ENCODE peak calls at places on chromosomes 11 and 22, in five cellular contexts. R is WTC11, D is PC-3, O is GM13977, N is AG09309. K is an unnamed sample.

GRCh38 chr11:20161230-20161918 is 1.1 kb upstream of the DBX1 start:
- DNase-seq in R (peak), N (no peak), O (peak), D (no peak), K (no peak)

GRCh38 chr11:2074266-2074825 is 64.8 kb downstream of the IGF2 start:
- DNase-seq in N (no peak), O (no peak), D (no peak), R (peak), K (peak)

GRCh38 chr11:130315354-130315970 is 745 bp upstream of the ZBTB44 start:
- DNase-seq in D (no peak), O (peak), R (peak), N (no peak), K (peak)

GRCh38 chr22:24826710-24827285 is 20.8 kb downstream of the SGSM1 start:
- DNase-seq in O (no peak), R (no peak), D (no peak), N (no peak), K (no peak)

GRCh38 chr11:133946541-133947297 is 10.0 kb downstream of the IGSF9B start:
- DNase-seq in D (no peak), O (no peak), R (peak), N (no peak), K (peak)

GRCh38 chr11:11148104-11148509 is 204.9 kb downstream of the CSNK2A3 start:
- DNase-seq in D (peak), N (peak), R (peak), O (no peak), K (peak)

GRCh38 chr11:115042002-115042401 is 363.7 kb downstream of the NXPE2 start:
- DNase-seq in D (no peak), R (peak), O (no peak), N (no peak), K (no peak)

GRCh38 chr11:1644601-1645356 is 15.2 kb downstream of the KRTAP5-5 start:
- DNase-seq in D (no peak), O (no peak), N (no peak), R (no peak), K (no peak)

GRCh38 chr22:45535400-45535799 is 32.7 kb downstream of the FBLN1 start:
- DNase-seq in R (no peak), N (no peak), O (no peak), D (no peak), K (no peak)

GRCh38 chr11:34495239-34495723 is 18.3 kb downstream of the ELF5 start:
- DNase-seq in N (no peak), D (no peak), O (no peak), R (no peak), K (no peak)

GRCh38 chr11:6757373-6757967 is 14.3 kb downstream of the OR2AG2 start:
- DNase-seq in O (peak), D (peak), R (peak), N (peak), K (peak)

GRCh38 chr11:129703846-129704245 is 111.8 kb upstream of the TMEM45B start:
- DNase-seq in R (no peak), O (no peak), D (peak), N (no peak), K (no peak)

GRCh38 chr11:36213050-36213840 is 76.0 kb downstream of the COMMD9 start:
- DNase-seq in D (no peak), R (no peak), N (no peak), O (no peak), K (no peak)

GRCh38 chr11:87143663-87144062 is 105.9 kb downstream of the TMEM135 start:
- DNase-seq in N (no peak), O (no peak), D (no peak), R (no peak), K (no peak)

GRCh38 chr11:31822604-31823371 is 11.7 kb upstream of the PAX6 start:
- DNase-seq in N (no peak), O (peak), D (no peak), R (no peak), K (no peak)

GRCh38 chr11:9755561-9755960 is 91.7 kb downstream of the SWAP70 start:
- DNase-seq in R (no peak), O (no peak), D (no peak), N (no peak), K (no peak)

GRCh38 chr22:43007519-43008102 is 7.3 kb downstream of the PACSIN2 start:
- DNase-seq in D (no peak), R (no peak), O (no peak), N (no peak), K (peak)

GRCh38 chr11:92605667-92606066 is 363.8 kb upstream of the MTNR1B start:
- DNase-seq in N (no peak), R (no peak), O (no peak), D (no peak), K (no peak)

GRCh38 chr22:46967445-46968358 is 205.3 kb downstream of the TBC1D22A start:
- DNase-seq in R (no peak), O (no peak), N (no peak), D (no peak), K (no peak)

GRCh38 chr11:119691701-119692546 is 37.1 kb downstream of the NECTIN1 start:
- DNase-seq in N (no peak), O (no peak), D (no peak), R (no peak), K (no peak)

GRCh38 chr22:46331496-46331895 is 4.0 kb upstream of the TRMU start:
- DNase-seq in R (no peak), O (no peak), D (no peak), N (no peak), K (no peak)

GRCh38 chr22:43303166-43303565 is 40.0 kb downstream of the SCUBE1 start:
- DNase-seq in O (no peak), R (no peak), D (no peak), N (no peak), K (no peak)

GRCh38 chr11:116882386-116882785 is 45.0 kb upstream of the APOA1 start:
- DNase-seq in R (no peak), N (peak), O (no peak), D (peak), K (peak)

GRCh38 chr11:124415356-124415923 is 9.2 kb downstream of the OR8B4 start:
- DNase-seq in O (no peak), D (peak), R (no peak), N (peak), K (no peak)

GRCh38 chr11:2916114-2916891 is 12.9 kb downstream of the PHLDA2 start:
- DNase-seq in O (no peak), D (no peak), R (no peak), N (no peak), K (no peak)

GRCh38 chr11:65219930-65220213 is 38.1 kb downstream of the CAPN1 start:
- DNase-seq in R (no peak), N (peak), D (peak), O (no peak), K (no peak)

GRCh38 chr22:40534379-40535188 is 101.9 kb downstream of the MRTFA start:
- DNase-seq in O (no peak), D (peak), R (no peak), N (no peak), K (peak)

GRCh38 chr11:121762820-121763219 is 310.1 kb upstream of the SORL1-AS1 start:
- DNase-seq in D (peak), R (peak), N (no peak), O (no peak), K (no peak)

GRCh38 chr11:114034956-114035355 is 24.6 kb upstream of the ZBTB16 start:
- DNase-seq in N (no peak), O (no peak), D (no peak), R (no peak), K (no peak)

GRCh38 chr11:26993965-26994446 is at the start of gene FIBIN:
- DNase-seq in N (no peak), O (no peak), D (no peak), R (peak), K (no peak)

GRCh38 chr11:81915045-81915444 is 818.6 kb downstream of the FAM181B start:
- DNase-seq in R (no peak), D (no peak), O (no peak), N (no peak), K (no peak)

GRCh38 chr11:130634981-130635473 is 186.6 kb downstream of the ADAMTS15 start:
- DNase-seq in N (no peak), O (no peak), R (no peak), D (peak), K (no peak)

GRCh38 chr11:20670932-20671403 is 1.6 kb downstream of the NELL1 start:
- DNase-seq in D (no peak), O (no peak), N (no peak), R (peak), K (no peak)

GRCh38 chr11:35167451-35167954 is 28.5 kb downstream of the CD44 start:
- DNase-seq in O (no peak), N (peak), R (no peak), D (no peak), K (no peak)

GRCh38 chr11:102850973-102851745 is 7.8 kb upstream of the MMP3 start:
- DNase-seq in O (no peak), D (peak), N (peak), R (no peak), K (no peak)

GRCh38 chr11:2668876-2669275 is 30.9 kb downstream of the KCNQ1OT1 start:
- DNase-seq in N (no peak), R (no peak), O (no peak), D (no peak), K (no peak)

GRCh38 chr11:87840786-87841185 is 334.5 kb downstream of the RAB38 start:
- DNase-seq in O (no peak), R (no peak), D (peak), N (no peak), K (no peak)

GRCh38 chr11:22625448-22626287 is at the start of gene FANCF:
- DNase-seq in O (peak), R (peak), D (peak), N (peak), K (peak)
- TF ChIP-seq CTCF in O (no peak), R (no peak), D (no peak), N (no peak), K (no peak)

DNA sequence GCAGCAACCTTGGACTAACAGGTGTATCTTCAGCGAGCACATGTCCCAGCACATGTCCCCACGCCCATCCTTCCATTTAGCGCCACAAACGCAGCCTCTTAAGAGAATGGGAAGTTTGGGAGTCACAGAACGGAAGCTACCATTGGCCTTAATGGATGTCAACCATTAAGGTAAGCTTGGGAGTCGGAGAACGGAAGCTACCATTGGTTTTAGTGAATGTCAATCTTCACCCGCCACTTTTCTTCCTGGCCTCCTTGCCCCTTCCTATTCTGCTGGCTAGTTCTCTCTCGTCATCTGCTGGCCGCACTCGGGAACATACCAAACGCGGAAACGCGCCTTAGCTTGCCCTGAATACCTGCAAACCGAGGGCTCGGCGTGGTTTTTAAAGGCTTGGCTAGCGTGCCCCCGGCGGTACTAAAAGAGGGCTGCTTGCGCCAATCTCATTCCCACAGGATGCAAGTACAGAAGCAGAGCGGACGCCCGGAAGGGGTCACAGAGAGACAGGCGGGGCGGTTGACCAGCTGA is 24.3 kb downstream of the GLYATL1 start:
- DNase-seq in O (no peak), N (peak), R (peak), D (no peak), K (no peak)
- TF ChIP-seq CTCF in O (no peak), N (peak), R (no peak), D (no peak), K (no peak)

GRCh38 chr22:44456661-44457412 is 41.2 kb downstream of the RTL6 start:
- DNase-seq in N (no peak), O (no peak), D (no peak), R (no peak), K (no peak)

GRCh38 chr22:44458044-44459020 is 39.7 kb downstream of the RTL6 start:
- DNase-seq in N (no peak), R (no peak), D (no peak), O (no peak), K (no peak)

GRCh38 chr22:44455151-44455962 is 42.7 kb downstream of the RTL6 start:
- DNase-seq in O (peak), N (no peak), R (no peak), D (peak), K (peak)

GRCh38 chr22:44454113-44454769 is 43.8 kb downstream of the RTL6 start:
- DNase-seq in R (no peak), N (no peak), O (no peak), D (no peak), K (no peak)

DNA sequence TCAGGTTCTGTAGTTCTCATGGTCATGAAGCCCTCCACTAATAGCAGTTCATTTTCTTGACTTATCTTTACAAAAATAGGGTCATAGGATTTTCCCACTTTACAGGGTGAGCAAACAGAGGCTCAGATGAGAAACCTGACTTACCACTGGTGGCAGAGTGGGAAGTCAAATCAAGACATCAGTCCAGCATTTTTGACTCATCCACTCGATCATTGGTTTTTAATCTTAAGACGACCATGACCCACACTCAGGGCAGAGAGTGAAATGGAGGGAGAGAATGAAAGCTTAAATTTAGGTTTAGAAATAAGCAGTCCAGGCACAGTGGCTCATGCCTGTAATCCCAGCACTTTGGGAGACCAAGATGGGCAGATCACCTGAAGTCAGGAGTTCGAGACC is 42.1 kb downstream of the RTL6 start:
- DNase-seq in N (no peak), D (no peak), O (no peak), R (no peak), K (peak)
- TF ChIP-seq CTCF in N (no peak), D (no peak), O (no peak), R (no peak), K (no peak)

DNA sequence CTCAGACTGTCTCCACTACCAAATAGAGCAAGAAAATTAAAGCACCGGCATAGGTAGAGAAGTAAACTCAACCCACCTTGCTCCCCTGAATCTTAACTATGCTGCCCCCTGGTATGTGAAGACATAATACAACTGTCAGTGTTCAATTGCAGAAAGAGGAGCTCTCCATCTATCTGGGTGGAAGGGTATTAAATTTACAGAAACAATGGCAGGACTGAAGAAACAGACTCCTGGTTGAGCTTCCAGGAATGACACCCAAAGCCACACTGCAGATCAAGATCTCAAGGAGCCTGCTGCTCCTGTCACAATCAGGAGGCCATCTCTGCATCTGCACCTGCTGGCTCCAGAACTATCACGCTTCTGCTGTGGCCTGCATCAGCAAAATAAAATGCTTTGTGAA is 132.1 kb upstream of the BMAL1 start:
- DNase-seq in R (no peak), N (no peak), O (no peak), D (no peak), K (no peak)
- TF ChIP-seq CTCF in R (no peak), N (no peak), O (no peak), D (peak), K (no peak)

GRCh38 chr11:62057069-62057468 is 66.7 kb upstream of the INCENP start:
- DNase-seq in D (no peak), N (no peak), R (no peak), O (no peak), K (no peak)

GRCh38 chr11:62062223-62062861 is 61.5 kb upstream of the INCENP start:
- DNase-seq in D (no peak), R (no peak), O (no peak), N (no peak), K (no peak)

GRCh38 chr11:62055970-62056369 is 67.8 kb upstream of the INCENP start:
- DNase-seq in D (no peak), O (no peak), R (no peak), N (no peak), K (no peak)

GRCh38 chr11:62064221-62064620 is 59.6 kb upstream of the INCENP start:
- DNase-seq in N (no peak), R (no peak), O (no peak), D (no peak), K (no peak)

GRCh38 chr11:62061356-62062222 is 62.2 kb upstream of the INCENP start:
- DNase-seq in D (peak), N (no peak), O (no peak), R (no peak), K (no peak)
- TF ChIP-seq CTCF in D (peak), N (no peak), O (peak), R (no peak), K (no peak)

GRCh38 chr11:12287374-12288211 is 89.8 kb upstream of the PARVA start:
- DNase-seq in D (peak), O (peak), R (peak), N (peak), K (no peak)
- TF ChIP-seq CTCF in D (peak), O (no peak), R (no peak), N (peak), K (no peak)